ENCODE peak calls at places on chromosomes 6 and 20, in eight cellular contexts. One of them, this sample, is unnamed.

GRCh38 chr6:11428895-11429294 is 108.7 kb upstream of the TMEM170B start:
- DNase-seq in WTC11: no peak
- DNase-seq in iPS-NIHi11: no peak
- DNase-seq in spleen: no peak
- DNase-seq in epithelial cell of esophagus: peak; percentile 20
- DNase-seq in A549: peak; percentile 51
- DNase-seq in RCC 7860: peak; percentile 96
- DNase-seq in activated effector memory CD4-positive, alpha-beta T cell treated with anti-CD3 and anti-CD28 coated beads, Interleukin-2, amount 50 U/mL, for 16 hours: no peak
- DNase-seq in this sample: peak; percentile 99

GRCh38 chr20:33277471-33278441 is 5.3 kb upstream of the BPIFB1 start:
- DNase-seq in WTC11: no peak
- DNase-seq in RCC 7860: no peak
- DNase-seq in activated effector memory CD4-positive, alpha-beta T cell treated with anti-CD3 and anti-CD28 coated beads, Interleukin-2, amount 50 U/mL, for 16 hours: no peak
- DNase-seq in spleen: no peak
- DNase-seq in A549: peak; percentile 58
- DNase-seq in iPS-NIHi11: peak; percentile 55
- DNase-seq in epithelial cell of esophagus: no peak
- DNase-seq in this sample: no peak

GRCh38 chr6:63509652-63510352 is 62.5 kb upstream of the LOC128125822 start:
- DNase-seq in spleen: no peak
- DNase-seq in A549: peak; percentile 85
- DNase-seq in epithelial cell of esophagus: peak; percentile 74
- DNase-seq in iPS-NIHi11: no peak
- DNase-seq in RCC 7860: no peak
- DNase-seq in activated effector memory CD4-positive, alpha-beta T cell treated with anti-CD3 and anti-CD28 coated beads, Interleukin-2, amount 50 U/mL, for 16 hours: no peak
- DNase-seq in WTC11: no peak
- DNase-seq in this sample: peak; percentile 50

GRCh38 chr20:62985089-62985778 is 21.5 kb downstream of the BHLHE23 start:
- DNase-seq in epithelial cell of esophagus: no peak
- DNase-seq in activated effector memory CD4-positive, alpha-beta T cell treated with anti-CD3 and anti-CD28 coated beads, Interleukin-2, amount 50 U/mL, for 16 hours: no peak
- DNase-seq in A549: no peak
- DNase-seq in spleen: no peak
- DNase-seq in iPS-NIHi11: no peak
- DNase-seq in RCC 7860: no peak
- DNase-seq in WTC11: no peak
- DNase-seq in this sample: no peak

GRCh38 chr20:49450281-49450707 is 32.2 kb downstream of the KCNB1 start:
- DNase-seq in spleen: no peak
- DNase-seq in RCC 7860: no peak
- DNase-seq in iPS-NIHi11: peak; percentile 35
- DNase-seq in A549: no peak
- DNase-seq in WTC11: peak; percentile 24
- DNase-seq in activated effector memory CD4-positive, alpha-beta T cell treated with anti-CD3 and anti-CD28 coated beads, Interleukin-2, amount 50 U/mL, for 16 hours: no peak
- DNase-seq in epithelial cell of esophagus: no peak
- DNase-seq in this sample: no peak

GRCh38 chr6:112118034-112118433 is 30.6 kb downstream of the FAM229B start:
- DNase-seq in iPS-NIHi11: no peak
- DNase-seq in A549: no peak
- DNase-seq in activated effector memory CD4-positive, alpha-beta T cell treated with anti-CD3 and anti-CD28 coated beads, Interleukin-2, amount 50 U/mL, for 16 hours: no peak
- DNase-seq in WTC11: no peak
- DNase-seq in RCC 7860: no peak
- DNase-seq in epithelial cell of esophagus: no peak
- DNase-seq in spleen: no peak
- DNase-seq in this sample: no peak

GRCh38 chr20:38550274-38550673 is 30.7 kb upstream of the ADIG start:
- DNase-seq in RCC 7860: no peak
- DNase-seq in iPS-NIHi11: peak; percentile 13
- DNase-seq in WTC11: no peak
- DNase-seq in activated effector memory CD4-positive, alpha-beta T cell treated with anti-CD3 and anti-CD28 coated beads, Interleukin-2, amount 50 U/mL, for 16 hours: no peak
- DNase-seq in spleen: no peak
- DNase-seq in A549: no peak
- DNase-seq in epithelial cell of esophagus: no peak
- DNase-seq in this sample: no peak

GRCh38 chr6:44594471-44594870 is 207.0 kb downstream of the CDC5L start:
- DNase-seq in WTC11: peak; percentile 12
- DNase-seq in epithelial cell of esophagus: no peak
- DNase-seq in A549: no peak
- DNase-seq in spleen: no peak
- DNase-seq in activated effector memory CD4-positive, alpha-beta T cell treated with anti-CD3 and anti-CD28 coated beads, Interleukin-2, amount 50 U/mL, for 16 hours: no peak
- DNase-seq in RCC 7860: no peak
- DNase-seq in iPS-NIHi11: peak; percentile 20
- DNase-seq in this sample: no peak

GRCh38 chr6:5215181-5215580 is 45.6 kb downstream of the LYRM4 start:
- DNase-seq in activated effector memory CD4-positive, alpha-beta T cell treated with anti-CD3 and anti-CD28 coated beads, Interleukin-2, amount 50 U/mL, for 16 hours: no peak
- DNase-seq in RCC 7860: no peak
- DNase-seq in iPS-NIHi11: no peak
- DNase-seq in epithelial cell of esophagus: no peak
- DNase-seq in WTC11: no peak
- DNase-seq in A549: no peak
- DNase-seq in spleen: no peak
- DNase-seq in this sample: peak; percentile 35

GRCh38 chr6:101454106-101454676 is 60.7 kb downstream of the GRIK2 start:
- DNase-seq in spleen: no peak
- DNase-seq in WTC11: no peak
- DNase-seq in epithelial cell of esophagus: peak; percentile 33
- DNase-seq in RCC 7860: no peak
- DNase-seq in iPS-NIHi11: no peak
- DNase-seq in A549: no peak
- DNase-seq in activated effector memory CD4-positive, alpha-beta T cell treated with anti-CD3 and anti-CD28 coated beads, Interleukin-2, amount 50 U/mL, for 16 hours: no peak
- DNase-seq in this sample: no peak

GRCh38 chr20:2305946-2306345 is 10.1 kb downstream of the TGM3 start:
- DNase-seq in WTC11: no peak
- DNase-seq in spleen: no peak
- DNase-seq in epithelial cell of esophagus: peak; percentile 21
- DNase-seq in activated effector memory CD4-positive, alpha-beta T cell treated with anti-CD3 and anti-CD28 coated beads, Interleukin-2, amount 50 U/mL, for 16 hours: peak; percentile 0
- DNase-seq in iPS-NIHi11: no peak
- DNase-seq in A549: peak; percentile 69
- DNase-seq in RCC 7860: no peak
- DNase-seq in this sample: no peak

GRCh38 chr6:162971346-162971745 is 243.6 kb downstream of the PACRG start:
- DNase-seq in spleen: no peak
- DNase-seq in A549: no peak
- DNase-seq in activated effector memory CD4-positive, alpha-beta T cell treated with anti-CD3 and anti-CD28 coated beads, Interleukin-2, amount 50 U/mL, for 16 hours: no peak
- DNase-seq in RCC 7860: no peak
- DNase-seq in epithelial cell of esophagus: no peak
- DNase-seq in WTC11: no peak
- DNase-seq in iPS-NIHi11: no peak
- DNase-seq in this sample: peak; percentile 7

GRCh38 chr6:52310932-52311331 is 26.4 kb upstream of the MCM3 start:
- DNase-seq in RCC 7860: no peak
- DNase-seq in epithelial cell of esophagus: no peak
- DNase-seq in WTC11: no peak
- DNase-seq in activated effector memory CD4-positive, alpha-beta T cell treated with anti-CD3 and anti-CD28 coated beads, Interleukin-2, amount 50 U/mL, for 16 hours: no peak
- DNase-seq in A549: no peak
- DNase-seq in iPS-NIHi11: no peak
- DNase-seq in spleen: no peak
- DNase-seq in this sample: no peak

GRCh38 chr20:3716195-3716834 is 3.9 kb upstream of the SIGLEC1 start:
- DNase-seq in spleen: no peak
- DNase-seq in RCC 7860: peak; percentile 18
- DNase-seq in activated effector memory CD4-positive, alpha-beta T cell treated with anti-CD3 and anti-CD28 coated beads, Interleukin-2, amount 50 U/mL, for 16 hours: peak; percentile 70
- DNase-seq in iPS-NIHi11: peak; percentile 77
- DNase-seq in epithelial cell of esophagus: peak; percentile 45
- DNase-seq in WTC11: peak; percentile 70
- DNase-seq in A549: peak; percentile 73
- DNase-seq in this sample: peak; percentile 40

GRCh38 chr20:46118481-46119020 is 437 bp downstream of the CD40 start:
- DNase-seq in A549: no peak
- DNase-seq in WTC11: peak; percentile 57
- DNase-seq in spleen: peak; percentile 87
- DNase-seq in RCC 7860: peak; percentile 37
- DNase-seq in activated effector memory CD4-positive, alpha-beta T cell treated with anti-CD3 and anti-CD28 coated beads, Interleukin-2, amount 50 U/mL, for 16 hours: no peak
- DNase-seq in epithelial cell of esophagus: no peak
- DNase-seq in iPS-NIHi11: peak; percentile 73
- DNase-seq in this sample: peak; percentile 78

GRCh38 chr6:12538881-12539357 is 177.6 kb upstream of the PHACTR1 start:
- DNase-seq in iPS-NIHi11: no peak
- DNase-seq in RCC 7860: peak; percentile 84
- DNase-seq in spleen: peak; percentile 85
- DNase-seq in WTC11: no peak
- DNase-seq in A549: peak; percentile 5
- DNase-seq in activated effector memory CD4-positive, alpha-beta T cell treated with anti-CD3 and anti-CD28 coated beads, Interleukin-2, amount 50 U/mL, for 16 hours: no peak
- DNase-seq in epithelial cell of esophagus: no peak
- DNase-seq in this sample: peak; percentile 89

GRCh38 chr6:28657756-28658465 is 132.2 kb downstream of the GPX5 start:
- DNase-seq in WTC11: peak; percentile 67
- DNase-seq in RCC 7860: peak; percentile 69
- DNase-seq in iPS-NIHi11: peak; percentile 83
- DNase-seq in activated effector memory CD4-positive, alpha-beta T cell treated with anti-CD3 and anti-CD28 coated beads, Interleukin-2, amount 50 U/mL, for 16 hours: peak; percentile 78
- DNase-seq in A549: peak; percentile 58
- DNase-seq in epithelial cell of esophagus: peak; percentile 65
- DNase-seq in spleen: no peak
- DNase-seq in this sample: peak; percentile 69

GRCh38 chr6:84549912-84550311 is 214.5 kb downstream of the TBX18 start:
- DNase-seq in spleen: no peak
- DNase-seq in activated effector memory CD4-positive, alpha-beta T cell treated with anti-CD3 and anti-CD28 coated beads, Interleukin-2, amount 50 U/mL, for 16 hours: no peak
- DNase-seq in WTC11: peak; percentile 46
- DNase-seq in iPS-NIHi11: peak; percentile 38
- DNase-seq in A549: no peak
- DNase-seq in epithelial cell of esophagus: no peak
- DNase-seq in RCC 7860: no peak
- DNase-seq in this sample: no peak

GRCh38 chr6:73388433-73388799 is 6.2 kb upstream of the DDX43 start:
- DNase-seq in epithelial cell of esophagus: no peak
- DNase-seq in spleen: no peak
- DNase-seq in iPS-NIHi11: no peak
- DNase-seq in WTC11: no peak
- DNase-seq in activated effector memory CD4-positive, alpha-beta T cell treated with anti-CD3 and anti-CD28 coated beads, Interleukin-2, amount 50 U/mL, for 16 hours: no peak
- DNase-seq in A549: no peak
- DNase-seq in RCC 7860: no peak
- DNase-seq in this sample: no peak

GRCh38 chr20:34536798-34537394 is 20.7 kb downstream of the DYNLRB1 start:
- DNase-seq in epithelial cell of esophagus: peak; percentile 52
- DNase-seq in spleen: peak; percentile 84
- DNase-seq in A549: peak; percentile 76
- DNase-seq in RCC 7860: no peak
- DNase-seq in WTC11: peak; percentile 70
- DNase-seq in iPS-NIHi11: peak; percentile 51
- DNase-seq in activated effector memory CD4-positive, alpha-beta T cell treated with anti-CD3 and anti-CD28 coated beads, Interleukin-2, amount 50 U/mL, for 16 hours: peak; percentile 84
- DNase-seq in this sample: no peak

GRCh38 chr6:22596011-22596410 is 26.6 kb downstream of the HDGFL1 start:
- DNase-seq in WTC11: no peak
- DNase-seq in A549: no peak
- DNase-seq in iPS-NIHi11: no peak
- DNase-seq in RCC 7860: no peak
- DNase-seq in spleen: no peak
- DNase-seq in epithelial cell of esophagus: peak; percentile 86
- DNase-seq in activated effector memory CD4-positive, alpha-beta T cell treated with anti-CD3 and anti-CD28 coated beads, Interleukin-2, amount 50 U/mL, for 16 hours: no peak
- DNase-seq in this sample: peak; percentile 74

GRCh38 chr20:17403496-17403895 is 127.7 kb downstream of the BFSP1 start:
- DNase-seq in activated effector memory CD4-positive, alpha-beta T cell treated with anti-CD3 and anti-CD28 coated beads, Interleukin-2, amount 50 U/mL, for 16 hours: no peak
- DNase-seq in epithelial cell of esophagus: no peak
- DNase-seq in WTC11: no peak
- DNase-seq in RCC 7860: no peak
- DNase-seq in A549: no peak
- DNase-seq in spleen: no peak
- DNase-seq in iPS-NIHi11: no peak
- DNase-seq in this sample: peak; percentile 60

GRCh38 chr6:137496392-137496767 is 2.2 kb upstream of the OLIG3 start:
- DNase-seq in activated effector memory CD4-positive, alpha-beta T cell treated with anti-CD3 and anti-CD28 coated beads, Interleukin-2, amount 50 U/mL, for 16 hours: no peak
- DNase-seq in RCC 7860: no peak
- DNase-seq in A549: no peak
- DNase-seq in iPS-NIHi11: no peak
- DNase-seq in epithelial cell of esophagus: no peak
- DNase-seq in WTC11: peak; percentile 34
- DNase-seq in spleen: no peak
- DNase-seq in this sample: no peak

GRCh38 chr6:31041372-31041974 is 31.2 kb downstream of the MUC22 start:
- DNase-seq in epithelial cell of esophagus: no peak
- DNase-seq in activated effector memory CD4-positive, alpha-beta T cell treated with anti-CD3 and anti-CD28 coated beads, Interleukin-2, amount 50 U/mL, for 16 hours: no peak
- DNase-seq in WTC11: no peak
- DNase-seq in iPS-NIHi11: no peak
- DNase-seq in A549: peak; percentile 68
- DNase-seq in spleen: no peak
- DNase-seq in RCC 7860: peak; percentile 79
- DNase-seq in this sample: peak; percentile 96

GRCh38 chr6:117600008-117600743 is 2.1 kb downstream of the GOPC start:
- DNase-seq in spleen: no peak
- DNase-seq in epithelial cell of esophagus: peak; percentile 38
- DNase-seq in activated effector memory CD4-positive, alpha-beta T cell treated with anti-CD3 and anti-CD28 coated beads, Interleukin-2, amount 50 U/mL, for 16 hours: no peak
- DNase-seq in RCC 7860: no peak
- DNase-seq in WTC11: no peak
- DNase-seq in A549: peak; percentile 17
- DNase-seq in iPS-NIHi11: no peak
- DNase-seq in this sample: peak; percentile 25

GRCh38 chr6:139905404-139906052 is 531.1 kb upstream of the CITED2 start:
- DNase-seq in epithelial cell of esophagus: no peak
- DNase-seq in WTC11: no peak
- DNase-seq in A549: no peak
- DNase-seq in iPS-NIHi11: no peak
- DNase-seq in spleen: no peak
- DNase-seq in activated effector memory CD4-positive, alpha-beta T cell treated with anti-CD3 and anti-CD28 coated beads, Interleukin-2, amount 50 U/mL, for 16 hours: no peak
- DNase-seq in RCC 7860: no peak
- DNase-seq in this sample: no peak

GRCh38 chr20:58760881-58761280 is 68.3 kb downstream of the NPEPL1 start:
- DNase-seq in spleen: no peak
- DNase-seq in A549: no peak
- DNase-seq in activated effector memory CD4-positive, alpha-beta T cell treated with anti-CD3 and anti-CD28 coated beads, Interleukin-2, amount 50 U/mL, for 16 hours: no peak
- DNase-seq in RCC 7860: no peak
- DNase-seq in iPS-NIHi11: no peak
- DNase-seq in epithelial cell of esophagus: no peak
- DNase-seq in WTC11: no peak
- DNase-seq in this sample: no peak

GRCh38 chr20:57061058-57061900 is 205.2 kb downstream of the BMP7 start:
- DNase-seq in epithelial cell of esophagus: peak; percentile 13
- DNase-seq in spleen: no peak
- DNase-seq in iPS-NIHi11: peak; percentile 79
- DNase-seq in activated effector memory CD4-positive, alpha-beta T cell treated with anti-CD3 and anti-CD28 coated beads, Interleukin-2, amount 50 U/mL, for 16 hours: no peak
- DNase-seq in A549: peak; percentile 47
- DNase-seq in RCC 7860: peak; percentile 36
- DNase-seq in WTC11: peak; percentile 80
- DNase-seq in this sample: peak; percentile 13

GRCh38 chr20:35117148-35117547 is 24.5 kb upstream of the TRPC4AP start:
- DNase-seq in spleen: no peak
- DNase-seq in activated effector memory CD4-positive, alpha-beta T cell treated with anti-CD3 and anti-CD28 coated beads, Interleukin-2, amount 50 U/mL, for 16 hours: no peak
- DNase-seq in iPS-NIHi11: no peak
- DNase-seq in epithelial cell of esophagus: no peak
- DNase-seq in RCC 7860: no peak
- DNase-seq in A549: no peak
- DNase-seq in WTC11: no peak
- DNase-seq in this sample: no peak

GRCh38 chr6:135128268-135128914 is 52.7 kb upstream of the MYB start:
- DNase-seq in RCC 7860: no peak
- DNase-seq in activated effector memory CD4-positive, alpha-beta T cell treated with anti-CD3 and anti-CD28 coated beads, Interleukin-2, amount 50 U/mL, for 16 hours: peak; percentile 80
- DNase-seq in WTC11: no peak
- DNase-seq in A549: no peak
- DNase-seq in epithelial cell of esophagus: no peak
- DNase-seq in spleen: no peak
- DNase-seq in iPS-NIHi11: no peak
- DNase-seq in this sample: no peak

GRCh38 chr6:21731411-21732031 is 138.0 kb downstream of the SOX4 start:
- DNase-seq in WTC11: no peak
- DNase-seq in spleen: no peak
- DNase-seq in iPS-NIHi11: no peak
- DNase-seq in epithelial cell of esophagus: peak; percentile 65
- DNase-seq in A549: peak; percentile 81
- DNase-seq in RCC 7860: peak; percentile 83
- DNase-seq in activated effector memory CD4-positive, alpha-beta T cell treated with anti-CD3 and anti-CD28 coated beads, Interleukin-2, amount 50 U/mL, for 16 hours: no peak
- DNase-seq in this sample: peak; percentile 91

GRCh38 chr20:53002786-53003185 is 30.6 kb downstream of the TSHZ2 start:
- DNase-seq in epithelial cell of esophagus: no peak
- DNase-seq in iPS-NIHi11: no peak
- DNase-seq in WTC11: no peak
- DNase-seq in A549: no peak
- DNase-seq in activated effector memory CD4-positive, alpha-beta T cell treated with anti-CD3 and anti-CD28 coated beads, Interleukin-2, amount 50 U/mL, for 16 hours: no peak
- DNase-seq in spleen: no peak
- DNase-seq in RCC 7860: no peak
- DNase-seq in this sample: no peak

GRCh38 chr6:119276211-119276610 is 73.3 kb downstream of the MAN1A1 start:
- DNase-seq in WTC11: no peak
- DNase-seq in activated effector memory CD4-positive, alpha-beta T cell treated with anti-CD3 and anti-CD28 coated beads, Interleukin-2, amount 50 U/mL, for 16 hours: no peak
- DNase-seq in iPS-NIHi11: no peak
- DNase-seq in epithelial cell of esophagus: no peak
- DNase-seq in A549: no peak
- DNase-seq in spleen: no peak
- DNase-seq in RCC 7860: no peak
- DNase-seq in this sample: no peak

GRCh38 chr6:118488631-118489030 is 59.5 kb upstream of the PLN start:
- DNase-seq in activated effector memory CD4-positive, alpha-beta T cell treated with anti-CD3 and anti-CD28 coated beads, Interleukin-2, amount 50 U/mL, for 16 hours: no peak
- DNase-seq in RCC 7860: no peak
- DNase-seq in spleen: no peak
- DNase-seq in WTC11: no peak
- DNase-seq in epithelial cell of esophagus: no peak
- DNase-seq in iPS-NIHi11: no peak
- DNase-seq in A549: no peak
- DNase-seq in this sample: no peak